ENCODE peak calls at places on chromosomes 13 and 19, in four cellular contexts. J is pancreas, F is fibroblast of lung, Q is uterus. O is an unnamed sample. For H3K4me1, the result is how much of the 10 kb centered on the place peaks cover.

GRCh38 chr19:30906871-30907270 is 442.4 kb downstream of the TSHZ3 start:
- DNase-seq in J (no peak), F (no peak), Q (no peak), O (no peak)

GRCh38 chr13:31172535-31172934 is 10.8 kb upstream of the HSPH1 start:
- DNase-seq in J (no peak), F (peak), Q (no peak), O (no peak)

GRCh38 chr13:62684359-62684758 is 1268.7 kb upstream of the PCDH20 start:
- DNase-seq in J (no peak), F (no peak), Q (no peak), O (no peak)

GRCh38 chr13:93956416-93956815 is 523.1 kb downstream of the DCT start:
- DNase-seq in J (no peak), F (peak), Q (no peak), O (no peak)

GRCh38 chr13:27851481-27851880 is 59.2 kb downstream of the GSX1 start:
- DNase-seq in J (no peak), F (no peak), Q (no peak), O (no peak)

GRCh38 chr19:2495651-2496316 is 19.9 kb downstream of the GADD45B start:
- DNase-seq in J (peak), F (no peak), Q (peak), O (peak)

GRCh38 chr19:32539240-32539916 is 41.6 kb upstream of the PDCD5 start:
- DNase-seq in J (no peak), F (no peak), Q (no peak), O (no peak)

GRCh38 chr13:96898855-96899254 is 95.4 kb downstream of the OXGR1 start:
- DNase-seq in J (no peak), F (no peak), Q (no peak), O (no peak)

GRCh38 chr13:46660408-46660807 is 107.4 kb downstream of the LRCH1 start:
- DNase-seq in J (no peak), F (no peak), Q (no peak), O (no peak)

GRCh38 chr13:80361883-80362327 is 21.0 kb upstream of the SPRY2 start:
- DNase-seq in J (no peak), F (no peak), Q (no peak), O (no peak)

GRCh38 chr19:10074153-10074552 is 12.0 kb upstream of the SHFL start:
- DNase-seq in J (no peak), F (no peak), Q (no peak), O (no peak)

GRCh38 chr19:46764817-46765291 is 18.6 kb upstream of the STRN4 start:
- DNase-seq in J (peak), F (no peak), Q (no peak), O (peak)

GRCh38 chr13:74129500-74130144 is 4.6 kb downstream of the KLF12 start:
- DNase-seq in J (no peak), F (peak), Q (no peak), O (no peak)

GRCh38 chr19:58196911-58197616 is 14.2 kb downstream of the ZNF274 start:
- DNase-seq in J (no peak), F (peak), Q (no peak), O (no peak)

GRCh38 chr19:4744451-4745170 is 21.0 kb upstream of the DPP9 start:
- DNase-seq in J (no peak), F (peak), Q (peak), O (peak)

GRCh38 chr19:42010245-42011126 is 16.5 kb upstream of the ATP1A3 start:
- DNase-seq in J (no peak), F (no peak), Q (no peak), O (no peak)

GRCh38 chr13:114004416-114005205 is 30.7 kb upstream of the C13orf46 start:
- DNase-seq in J (no peak), F (peak), Q (no peak), O (peak)

GRCh38 chr13:38341149-38341692 is 8.4 kb upstream of the UFM1 start:
- DNase-seq in J (no peak), F (peak), Q (no peak), O (no peak)

GRCh38 chr13:67204731-67205130 is 25.4 kb downstream of the PCDH9 start:
- DNase-seq in J (no peak), F (peak), Q (no peak), O (no peak)

GRCh38 chr13:93260591-93260990 is 34.0 kb downstream of the GPC6 start:
- DNase-seq in J (no peak), F (peak), Q (no peak), O (no peak)

GRCh38 chr13:52371736-52372247 is 34.2 kb downstream of the THSD1 start:
- DNase-seq in J (no peak), F (peak), Q (no peak), O (no peak)

GRCh38 chr19:31937983-31938382 is 407.4 kb upstream of the ZNF507 start:
- DNase-seq in J (no peak), F (no peak), Q (no peak), O (no peak)

GRCh38 chr19:3359850-3360493 is 6.4 kb upstream of the NFIC start:
- DNase-seq in J (no peak), F (peak), Q (no peak), O (no peak)

GRCh38 chr13:25538276-25538675 is 166.5 kb downstream of the ATP8A2 start:
- DNase-seq in J (no peak), F (no peak), Q (no peak), O (no peak)

GRCh38 chr13:45863716-45864590 is 12.4 kb upstream of the SIAH3 start:
- DNase-seq in J (no peak), F (no peak), Q (no peak), O (no peak)

GRCh38 chr19:4267901-4268815 is 10.9 kb upstream of the SHD start:
- DNase-seq in J (peak), F (no peak), Q (no peak), O (no peak)

GRCh38 chr13:107842562-107843180 is 372.7 kb downstream of the LIG4 start:
- DNase-seq in J (no peak), F (peak), Q (no peak), O (no peak)

GRCh38 chr19:45717131-45717982 is 13.3 kb downstream of the FBXO46 start:
- DNase-seq in J (peak), F (peak), Q (peak), O (peak)

GRCh38 chr19:10187315-10187714 is 7.4 kb downstream of the DNMT1 start:
- DNase-seq in J (no peak), F (no peak), Q (no peak), O (no peak)

GRCh38 chr13:21240586-21240985 is 64.1 kb downstream of the MRPL57 start:
- DNase-seq in J (no peak), F (peak), Q (no peak), O (no peak)

GRCh38 chr19:57719424-57719823 is 8.0 kb downstream of the ZNF671 start:
- DNase-seq in J (no peak), F (no peak), Q (no peak), O (no peak)

GRCh38 chr13:33445476-33445875 is 159.9 kb upstream of the STARD13 start:
- DNase-seq in J (no peak), F (no peak), Q (no peak), O (no peak)

GRCh38 chr13:97834255-97834654 is 119.2 kb upstream of the IPO5 start:
- DNase-seq in J (no peak), F (no peak), Q (no peak), O (no peak)

GRCh38 chr19:5086232-5086631 is 117.3 kb downstream of the KDM4B start:
- DNase-seq in J (no peak), F (no peak), Q (no peak), O (no peak)

GRCh38 chr13:31896427-31896826 is 135.1 kb upstream of the FRY start:
- DNase-seq in J (no peak), F (peak), Q (no peak), O (no peak)

GRCh38 chr13:100434010-100434763 is 154.4 kb downstream of the GGACT start:
- DNase-seq in J (no peak), F (peak), Q (no peak), O (no peak)

GRCh38 chr13:62747629-62748028 is 1332.0 kb upstream of the PCDH20 start:
- DNase-seq in J (no peak), F (peak), Q (no peak), O (no peak)

GRCh38 chr13:25391932-25392331 is 20.2 kb downstream of the ATP8A2 start:
- DNase-seq in J (no peak), F (no peak), Q (no peak), O (no peak)

GRCh38 chr19:19421326-19421725 is 15.9 kb downstream of the GATAD2A start:
- DNase-seq in J (no peak), F (no peak), Q (no peak), O (no peak)
- H3K4me1 ChIP-seq in J (under half), F (under half), Q (under half), O (under half)

DNA sequence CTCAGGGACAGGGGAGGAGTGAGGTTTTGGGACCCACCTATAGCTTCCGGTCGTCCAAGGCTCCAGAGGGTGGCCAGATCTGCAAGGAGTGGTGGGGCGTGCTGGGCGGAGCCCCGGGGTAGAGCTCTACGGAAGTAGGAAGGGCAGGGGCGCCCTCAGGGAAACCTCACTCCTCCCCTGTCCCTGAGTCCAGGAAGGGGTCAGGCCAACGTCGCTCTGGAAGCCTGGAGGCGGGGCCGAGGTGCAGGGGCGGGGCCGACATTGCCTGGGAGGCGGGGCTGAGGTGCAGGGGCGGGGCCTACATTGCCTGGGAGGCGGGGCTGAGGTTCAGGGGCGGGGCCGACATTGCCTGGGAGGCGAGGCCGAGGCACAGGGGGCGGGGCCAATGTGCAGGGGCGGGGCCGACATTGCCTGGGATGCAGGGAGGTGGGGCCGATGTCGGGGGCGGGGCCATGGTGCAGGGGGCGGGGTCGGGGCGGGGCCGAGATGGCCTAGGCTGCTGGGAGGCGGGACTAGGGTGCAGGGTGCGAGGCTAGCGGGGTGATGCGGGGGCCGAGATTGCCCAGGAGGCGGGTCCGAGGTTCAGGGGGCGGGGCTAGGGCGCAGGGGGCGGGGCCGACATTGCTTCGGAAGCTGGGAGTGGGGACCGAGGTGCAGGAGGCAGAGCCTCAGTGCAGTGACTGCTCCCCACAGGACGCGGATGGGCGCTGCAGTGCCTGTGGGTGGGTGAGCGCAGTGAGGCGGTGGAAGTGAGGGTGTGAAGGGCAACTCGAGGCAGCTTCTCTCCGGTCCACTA is 4.9 kb upstream of the PALM start:
- DNase-seq in J (peak), F (no peak), Q (peak), O (peak)
- H3K4me1 ChIP-seq in J (under half), F (under half), Q (under half), O (under half)

DNA sequence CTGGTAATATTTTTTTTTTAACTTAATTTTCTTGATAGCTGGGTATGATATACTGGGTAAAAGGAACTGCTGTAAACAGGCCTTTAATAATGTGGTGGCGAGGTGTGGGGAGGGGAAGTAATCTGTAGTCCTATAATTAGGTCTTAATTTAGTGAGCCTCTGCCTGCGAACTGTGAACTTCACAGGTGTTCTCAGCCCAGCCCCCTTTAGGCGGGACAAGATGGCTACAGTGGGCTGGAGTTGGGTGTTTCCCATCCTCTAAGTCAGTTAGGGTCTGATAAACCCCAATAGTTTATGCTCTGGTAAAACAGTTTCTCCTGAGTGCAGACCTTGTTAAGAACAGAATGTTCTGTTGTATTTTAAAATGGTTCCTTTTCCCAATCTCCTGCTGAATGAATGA is 97.6 kb upstream of the SERP2 start:
- DNase-seq in J (no peak), F (no peak), Q (no peak), O (no peak)
- H3K4me1 ChIP-seq in J (under half), F (under half), Q (under half), O (under half)

GRCh38 chr19:49413348-49413747 is 9.9 kb downstream of the PTH2 start:
- DNase-seq in J (no peak), F (peak), Q (no peak), O (no peak)
- H3K4me1 ChIP-seq in J (under half), F (under half), Q (under half), O (under half)

GRCh38 chr19:51366999-51367564 is 894 bp upstream of the ETFB start:
- DNase-seq in J (peak), F (no peak), Q (no peak), O (no peak)
- H3K4me1 ChIP-seq in J (under half), F (under half), Q (under half), O (under half)

DNA sequence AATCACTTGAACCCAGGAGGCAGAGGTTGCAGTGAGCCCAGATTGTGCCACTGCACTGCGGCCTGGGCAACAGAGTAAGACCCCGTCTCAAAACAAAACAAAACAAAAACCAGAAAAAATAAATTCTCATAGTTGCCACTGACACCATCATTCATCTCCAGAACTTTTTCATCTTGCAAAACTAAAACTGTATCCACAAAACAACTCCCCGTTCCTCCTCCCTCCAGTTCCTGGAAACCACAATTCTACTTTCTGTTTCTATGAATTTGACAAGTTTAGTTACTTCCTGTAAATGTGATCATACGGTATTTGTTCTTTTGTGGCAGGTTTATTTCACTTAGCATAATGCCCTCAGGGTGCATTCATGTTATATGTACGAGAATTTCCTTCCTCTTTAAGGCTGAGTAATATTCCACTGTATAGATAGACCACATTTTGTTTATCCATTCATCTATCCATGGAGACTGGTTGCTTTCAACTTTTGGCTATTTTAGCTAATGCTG is 13.2 kb upstream of the ADGRE5 start:
- DNase-seq in J (no peak), F (no peak), Q (no peak), O (no peak)
- H3K4me1 ChIP-seq in J (under half), F (under half), Q (under half), O (under half)

GRCh38 chr19:13057744-13058143 is 44.9 kb downstream of the LYL1 start:
- DNase-seq in J (no peak), F (no peak), Q (no peak), O (no peak)
- H3K4me1 ChIP-seq in J (under half), F (half or more), Q (under half), O (half or more)

DNA sequence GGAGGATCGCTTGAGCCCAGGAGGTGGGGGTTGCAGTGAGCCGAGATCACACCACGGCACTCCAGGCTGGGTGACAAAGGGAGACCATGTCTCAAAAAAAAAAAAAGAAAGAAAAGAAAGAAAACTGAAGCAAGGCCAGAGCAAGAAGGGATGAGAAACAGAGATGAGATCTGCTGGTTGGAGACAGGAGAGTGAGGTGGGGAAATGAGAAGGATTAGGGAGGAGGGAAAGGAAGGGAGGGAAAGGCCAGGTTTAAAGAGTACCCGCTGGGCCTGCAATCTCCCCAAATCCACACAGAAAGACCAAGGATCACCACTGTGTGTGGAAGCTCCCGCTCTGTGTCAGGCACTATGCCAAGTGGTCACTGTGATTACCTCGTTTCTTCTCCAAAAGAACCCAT is 16.3 kb upstream of the LYPD3 start:
- DNase-seq in J (no peak), F (no peak), Q (no peak), O (no peak)
- H3K4me1 ChIP-seq in J (under half), F (under half), Q (under half), O (under half)